ENCODE peak calls at places on chromosomes 12 and 14, in seven cellular contexts. One of them, this sample, is unnamed.

GRCh38 chr14:73491256-73491976 is 683 bp downstream of the RIOX1 start:
- DNase-seq in astrocyte of the spinal cord: peak
- DNase-seq in naive thymus-derived CD8-positive, alpha-beta T cell: no peak
- DNase-seq in left lung: peak
- DNase-seq in activated B cell treated with CpG ODN at 0.5 μM for 24 hours: no peak
- DNase-seq in amniotic stem cell: no peak
- DNase-seq in CD8-positive, alpha-beta T cell: peak
- DNase-seq in this sample: peak

GRCh38 chr14:101132051-101132541 is 228.6 kb upstream of the RTL1 start:
- DNase-seq in astrocyte of the spinal cord: no peak
- DNase-seq in naive thymus-derived CD8-positive, alpha-beta T cell: no peak
- DNase-seq in left lung: peak
- DNase-seq in activated B cell treated with CpG ODN at 0.5 μM for 24 hours: no peak
- DNase-seq in amniotic stem cell: no peak
- DNase-seq in CD8-positive, alpha-beta T cell: no peak
- DNase-seq in this sample: no peak

GRCh38 chr12:120190386-120190785 is 4.1 kb downstream of the GCN1 start:
- DNase-seq in astrocyte of the spinal cord: no peak
- DNase-seq in naive thymus-derived CD8-positive, alpha-beta T cell: no peak
- DNase-seq in left lung: no peak
- DNase-seq in activated B cell treated with CpG ODN at 0.5 μM for 24 hours: no peak
- DNase-seq in amniotic stem cell: no peak
- DNase-seq in CD8-positive, alpha-beta T cell: no peak
- DNase-seq in this sample: no peak

GRCh38 chr14:28754209-28754985 is 12.2 kb upstream of the FOXG1 start:
- DNase-seq in astrocyte of the spinal cord: peak
- DNase-seq in naive thymus-derived CD8-positive, alpha-beta T cell: no peak
- DNase-seq in left lung: no peak
- DNase-seq in activated B cell treated with CpG ODN at 0.5 μM for 24 hours: no peak
- DNase-seq in amniotic stem cell: peak
- DNase-seq in CD8-positive, alpha-beta T cell: no peak
- DNase-seq in this sample: no peak

GRCh38 chr12:6224550-6224949 is 24.4 kb downstream of the CD9 start:
- DNase-seq in astrocyte of the spinal cord: peak
- DNase-seq in naive thymus-derived CD8-positive, alpha-beta T cell: no peak
- DNase-seq in left lung: no peak
- DNase-seq in activated B cell treated with CpG ODN at 0.5 μM for 24 hours: peak
- DNase-seq in amniotic stem cell: no peak
- DNase-seq in CD8-positive, alpha-beta T cell: no peak
- DNase-seq in this sample: no peak

GRCh38 chr14:59482471-59483331 is 1.5 kb downstream of the L3HYPDH start:
- DNase-seq in astrocyte of the spinal cord: peak
- DNase-seq in naive thymus-derived CD8-positive, alpha-beta T cell: no peak
- DNase-seq in left lung: no peak
- DNase-seq in activated B cell treated with CpG ODN at 0.5 μM for 24 hours: no peak
- DNase-seq in amniotic stem cell: peak
- DNase-seq in CD8-positive, alpha-beta T cell: no peak
- DNase-seq in this sample: no peak

GRCh38 chr12:26557326-26557725 is 275.7 kb downstream of the ITPR2 start:
- DNase-seq in astrocyte of the spinal cord: no peak
- DNase-seq in naive thymus-derived CD8-positive, alpha-beta T cell: no peak
- DNase-seq in left lung: no peak
- DNase-seq in activated B cell treated with CpG ODN at 0.5 μM for 24 hours: no peak
- DNase-seq in amniotic stem cell: no peak
- DNase-seq in CD8-positive, alpha-beta T cell: no peak
- DNase-seq in this sample: no peak

GRCh38 chr14:76640923-76641395 is 120.3 kb upstream of the VASH1 start:
- DNase-seq in astrocyte of the spinal cord: no peak
- DNase-seq in naive thymus-derived CD8-positive, alpha-beta T cell: no peak
- DNase-seq in left lung: no peak
- DNase-seq in activated B cell treated with CpG ODN at 0.5 μM for 24 hours: no peak
- DNase-seq in amniotic stem cell: no peak
- DNase-seq in CD8-positive, alpha-beta T cell: no peak
- DNase-seq in this sample: no peak

GRCh38 chr12:130198026-130198662 is 35.9 kb downstream of the FZD10 start:
- DNase-seq in astrocyte of the spinal cord: no peak
- DNase-seq in naive thymus-derived CD8-positive, alpha-beta T cell: no peak
- DNase-seq in left lung: no peak
- DNase-seq in activated B cell treated with CpG ODN at 0.5 μM for 24 hours: no peak
- DNase-seq in amniotic stem cell: no peak
- DNase-seq in CD8-positive, alpha-beta T cell: no peak
- DNase-seq in this sample: no peak

GRCh38 chr12:104376650-104377506 is 73.3 kb downstream of the EID3 start:
- DNase-seq in astrocyte of the spinal cord: no peak
- DNase-seq in naive thymus-derived CD8-positive, alpha-beta T cell: no peak
- DNase-seq in left lung: no peak
- DNase-seq in activated B cell treated with CpG ODN at 0.5 μM for 24 hours: no peak
- DNase-seq in amniotic stem cell: no peak
- DNase-seq in CD8-positive, alpha-beta T cell: no peak
- DNase-seq in this sample: no peak

This sample was measured in immature natural killer cell.